ENCODE peak calls at places on chromosome 2, in eight cellular contexts. A is AG10803; Z is activated CD4-positive, alpha-beta T cell treated with anti-CD3 and anti-CD28 coated beads for 1 hour; Y is right lobe of liver; O is right cardiac atrium; J is HL-60; R is neuronal stem cell; H is H4. L is an unnamed sample.

GRCh38 chr2:215441560-215442391 is 5.9 kb upstream of the FN1 start:
- DNase-seq in A (peak), Z (no peak), Y (no peak), O (no peak), J (no peak), R (no peak), H (no peak), L (no peak)

GRCh38 chr2:55168221-55169154 is 63.6 kb downstream of the CLHC1 start:
- DNase-seq in A (peak), Z (no peak), Y (no peak), O (peak), J (no peak), R (no peak), H (peak), L (no peak)

GRCh38 chr2:241951920-241952319 is 82.4 kb downstream of the RTP5 start:
- DNase-seq in A (no peak), Z (no peak), Y (no peak), O (no peak), J (no peak), R (no peak), H (no peak), L (no peak)

GRCh38 chr2:86744152-86744551 is 24.1 kb downstream of the RMND5A start:
- DNase-seq in A (no peak), Z (no peak), Y (no peak), O (no peak), J (no peak), R (no peak), H (no peak), L (no peak)

GRCh38 chr2:138017824-138018223 is 53.6 kb downstream of the HNMT start:
- DNase-seq in A (no peak), Z (no peak), Y (no peak), O (no peak), J (no peak), R (no peak), H (no peak), L (no peak)

GRCh38 chr2:196266855-196267254 is 95.5 kb upstream of the STK17B start:
- DNase-seq in A (no peak), Z (no peak), Y (no peak), O (no peak), J (no peak), R (no peak), H (no peak), L (no peak)

GRCh38 chr2:120177011-120177621 is 46.1 kb downstream of the TMEM185B start:
- DNase-seq in A (no peak), Z (peak), Y (peak), O (peak), J (peak), R (no peak), H (no peak), L (no peak)

GRCh38 chr2:190533968-190534309 is 583 bp downstream of the NEMP2 start:
- DNase-seq in A (peak), Z (peak), Y (peak), O (peak), J (peak), R (no peak), H (no peak), L (no peak)

GRCh38 chr2:120691410-120691809 is 44.3 kb upstream of the GLI2 start:
- DNase-seq in A (no peak), Z (no peak), Y (no peak), O (no peak), J (no peak), R (no peak), H (no peak), L (no peak)

GRCh38 chr2:71597749-71598148 is 144.4 kb downstream of the DYSF start:
- DNase-seq in A (peak), Z (no peak), Y (no peak), O (no peak), J (no peak), R (no peak), H (no peak), L (no peak)

GRCh38 chr2:217539126-217539525 is 463.7 kb downstream of the TNS1 start:
- DNase-seq in A (no peak), Z (no peak), Y (no peak), O (no peak), J (no peak), R (no peak), H (no peak), L (no peak)

GRCh38 chr2:40363631-40364030 is 88.3 kb downstream of the SLC8A1 start:
- DNase-seq in A (peak), Z (no peak), Y (no peak), O (no peak), J (no peak), R (no peak), H (no peak), L (no peak)

GRCh38 chr2:174815524-174815923 is 51.3 kb upstream of the CHRNA1 start:
- DNase-seq in A (peak), Z (no peak), Y (no peak), O (no peak), J (no peak), R (no peak), H (no peak), L (no peak)

GRCh38 chr2:232925153-232925768 is 55.2 kb downstream of the SNORC start:
- DNase-seq in A (no peak), Z (no peak), Y (no peak), O (no peak), J (no peak), R (no peak), H (no peak), L (no peak)

GRCh38 chr2:238120463-238121298 is 17.8 kb upstream of the KLHL30 start:
- DNase-seq in A (no peak), Z (no peak), Y (peak), O (peak), J (no peak), R (no peak), H (no peak), L (no peak)

GRCh38 chr2:100245681-100246080 is 76.6 kb downstream of the LONRF2 start:
- DNase-seq in A (no peak), Z (no peak), Y (no peak), O (no peak), J (no peak), R (no peak), H (no peak), L (no peak)

GRCh38 chr2:30731706-30732105 is 75.5 kb downstream of the CAPN13 start:
- DNase-seq in A (no peak), Z (no peak), Y (no peak), O (no peak), J (no peak), R (no peak), H (no peak), L (no peak)

GRCh38 chr2:20190862-20191713 is 33.8 kb downstream of the SDC1 start:
- DNase-seq in A (peak), Z (no peak), Y (peak), O (no peak), J (no peak), R (peak), H (peak), L (no peak)

GRCh38 chr2:10331033-10331701 is 28.5 kb downstream of the HPCAL1 start:
- DNase-seq in A (peak), Z (peak), Y (peak), O (peak), J (peak), R (no peak), H (no peak), L (no peak)

GRCh38 chr2:55019547-55020258 is 30.5 kb downstream of the RTN4 start:
- DNase-seq in A (no peak), Z (no peak), Y (no peak), O (no peak), J (peak), R (no peak), H (no peak), L (no peak)

GRCh38 chr2:67486041-67486796 is 89.1 kb downstream of the ETAA1 start:
- DNase-seq in A (no peak), Z (no peak), Y (no peak), O (peak), J (no peak), R (no peak), H (peak), L (no peak)

GRCh38 chr2:127596311-127597045 is 49.5 kb upstream of the GPR17 start:
- DNase-seq in A (no peak), Z (no peak), Y (no peak), O (no peak), J (no peak), R (no peak), H (no peak), L (no peak)

GRCh38 chr2:134259571-134259970 is 5.7 kb downstream of the MGAT5 start:
- DNase-seq in A (no peak), Z (no peak), Y (no peak), O (no peak), J (no peak), R (no peak), H (no peak), L (no peak)

GRCh38 chr2:230157300-230157699 is 62.5 kb downstream of the SP110 start:
- DNase-seq in A (no peak), Z (no peak), Y (no peak), O (no peak), J (no peak), R (no peak), H (no peak), L (no peak)

GRCh38 chr2:27655155-27655951 is 8.1 kb downstream of the SUPT7L start:
- DNase-seq in A (peak), Z (no peak), Y (no peak), O (no peak), J (no peak), R (no peak), H (peak), L (no peak)

GRCh38 chr2:16615687-16616615 is 49.7 kb downstream of the CYRIA start:
- DNase-seq in A (no peak), Z (no peak), Y (no peak), O (peak), J (no peak), R (no peak), H (no peak), L (no peak)

GRCh38 chr2:154455201-154455600 is 243.3 kb upstream of the KCNJ3 start:
- DNase-seq in A (peak), Z (no peak), Y (no peak), O (no peak), J (no peak), R (no peak), H (no peak), L (no peak)

GRCh38 chr2:27118525-27119329 is at the start of gene CGREF1:
- DNase-seq in A (no peak), Z (no peak), Y (no peak), O (no peak), J (peak), R (no peak), H (no peak), L (no peak)

GRCh38 chr2:104388296-104388695 is 465.6 kb upstream of the POU3F3 start:
- DNase-seq in A (peak), Z (no peak), Y (no peak), O (no peak), J (no peak), R (no peak), H (no peak), L (no peak)

GRCh38 chr2:214630402-214631035 is 179.0 kb downstream of the BARD1 start:
- DNase-seq in A (no peak), Z (no peak), Y (no peak), O (no peak), J (no peak), R (no peak), H (no peak), L (no peak)

GRCh38 chr2:128261245-128262128 is 57.2 kb downstream of the HS6ST1 start:
- DNase-seq in A (no peak), Z (no peak), Y (no peak), O (no peak), J (no peak), R (no peak), H (no peak), L (no peak)

GRCh38 chr2:54058449-54058848 is 57.0 kb upstream of the ACYP2 start:
- DNase-seq in A (no peak), Z (no peak), Y (no peak), O (no peak), J (no peak), R (no peak), H (no peak), L (no peak)

GRCh38 chr2:73406996-73407395 is 21.4 kb downstream of the ALMS1 start:
- DNase-seq in A (no peak), Z (no peak), Y (no peak), O (no peak), J (no peak), R (no peak), H (no peak), L (no peak)

GRCh38 chr2:207375207-207375875 is 154.4 kb upstream of the CREB1 start:
- DNase-seq in A (no peak), Z (no peak), Y (no peak), O (no peak), J (no peak), R (no peak), H (no peak), L (no peak)

GRCh38 chr2:26488463-26489212 is 10.7 kb upstream of the OTOF start:
- DNase-seq in A (no peak), Z (no peak), Y (no peak), O (no peak), J (no peak), R (no peak), H (no peak), L (no peak)

L was measured in omental fat pad.